ENCODE peak calls at places on chromosomes 13 and 19, in six cellular contexts. One of them, this sample, is unnamed.

GRCh38 chr19:5308471-5309437 is 31.9 kb downstream of the PTPRS start:
- DNase-seq in IMR-90: peak
- DNase-seq in neuronal stem cell: no peak
- DNase-seq in H1: no peak
- DNase-seq in H9: no peak
- DNase-seq in mesenchymal stem cell: no peak
- DNase-seq in this sample: no peak

GRCh38 chr13:20099319-20099718 is 61.5 kb downstream of the GJA3 start:
- DNase-seq in IMR-90: no peak
- DNase-seq in neuronal stem cell: no peak
- DNase-seq in H1: peak
- DNase-seq in H9: peak
- DNase-seq in mesenchymal stem cell: no peak
- DNase-seq in this sample: no peak

GRCh38 chr13:100203696-100204367 is 114.9 kb downstream of the PCCA start:
- DNase-seq in IMR-90: peak
- DNase-seq in neuronal stem cell: no peak
- DNase-seq in H1: no peak
- DNase-seq in H9: no peak
- DNase-seq in mesenchymal stem cell: peak
- DNase-seq in this sample: no peak

GRCh38 chr19:9791552-9792181 is 23.1 kb upstream of the ZNF846 start:
- DNase-seq in IMR-90: peak
- DNase-seq in neuronal stem cell: peak
- DNase-seq in H1: peak
- DNase-seq in H9: peak
- DNase-seq in mesenchymal stem cell: peak
- DNase-seq in this sample: peak

GRCh38 chr19:34253711-34254551 is 423 bp upstream of the GARRE1 start:
- DNase-seq in IMR-90: peak
- DNase-seq in neuronal stem cell: peak
- DNase-seq in H1: peak
- DNase-seq in H9: peak
- DNase-seq in mesenchymal stem cell: peak
- DNase-seq in this sample: peak

GRCh38 chr13:42259515-42259914 is 12.4 kb upstream of the AKAP11 start:
- DNase-seq in IMR-90: no peak
- DNase-seq in neuronal stem cell: no peak
- DNase-seq in H1: no peak
- DNase-seq in H9: no peak
- DNase-seq in mesenchymal stem cell: no peak
- DNase-seq in this sample: no peak

GRCh38 chr19:3881272-3882040 is 971 bp downstream of the ATCAY start:
- DNase-seq in IMR-90: no peak
- DNase-seq in neuronal stem cell: no peak
- DNase-seq in H1: peak
- DNase-seq in H9: peak
- DNase-seq in mesenchymal stem cell: no peak
- DNase-seq in this sample: no peak

GRCh38 chr13:92589955-92590354 is 636.7 kb upstream of the GPC6 start:
- DNase-seq in IMR-90: no peak
- DNase-seq in neuronal stem cell: no peak
- DNase-seq in H1: no peak
- DNase-seq in H9: no peak
- DNase-seq in mesenchymal stem cell: no peak
- DNase-seq in this sample: no peak

GRCh38 chr13:48412100-48412556 is 785 bp downstream of the LPAR6 start:
- DNase-seq in IMR-90: peak
- DNase-seq in neuronal stem cell: no peak
- DNase-seq in H1: no peak
- DNase-seq in H9: no peak
- DNase-seq in mesenchymal stem cell: peak
- DNase-seq in this sample: no peak

GRCh38 chr19:13072206-13072898 is 30.3 kb downstream of the LYL1 start:
- DNase-seq in IMR-90: no peak
- DNase-seq in neuronal stem cell: no peak
- DNase-seq in H1: no peak
- DNase-seq in H9: no peak
- DNase-seq in mesenchymal stem cell: no peak
- DNase-seq in this sample: no peak

GRCh38 chr13:43475135-43475534 is 311.6 kb downstream of the ENOX1 start:
- DNase-seq in IMR-90: no peak
- DNase-seq in neuronal stem cell: no peak
- DNase-seq in H1: no peak
- DNase-seq in H9: no peak
- DNase-seq in mesenchymal stem cell: no peak
- DNase-seq in this sample: no peak

GRCh38 chr13:20492036-20492435 is 33.6 kb downstream of the CRYL1 start:
- DNase-seq in IMR-90: no peak
- DNase-seq in neuronal stem cell: no peak
- DNase-seq in H1: no peak
- DNase-seq in H9: no peak
- DNase-seq in mesenchymal stem cell: no peak
- DNase-seq in this sample: no peak

GRCh38 chr19:27733551-27734266 is 1479.2 kb downstream of the UQCRFS1 start:
- DNase-seq in IMR-90: no peak
- DNase-seq in neuronal stem cell: no peak
- DNase-seq in H1: no peak
- DNase-seq in H9: no peak
- DNase-seq in mesenchymal stem cell: no peak
- DNase-seq in this sample: peak

GRCh38 chr19:33727331-33728028 is 69.2 kb upstream of the KCTD15 start:
- DNase-seq in IMR-90: no peak
- DNase-seq in neuronal stem cell: no peak
- DNase-seq in H1: no peak
- DNase-seq in H9: no peak
- DNase-seq in mesenchymal stem cell: no peak
- DNase-seq in this sample: no peak

GRCh38 chr13:75219479-75220237 is 262.3 kb downstream of the TBC1D4 start:
- DNase-seq in IMR-90: peak
- DNase-seq in neuronal stem cell: peak
- DNase-seq in H1: peak
- DNase-seq in H9: peak
- DNase-seq in mesenchymal stem cell: peak
- DNase-seq in this sample: peak
- H3K14ac ChIP-seq in IMR-90: no peak
- H3K14ac ChIP-seq in neuronal stem cell: no peak
- H3K14ac ChIP-seq in H1: no peak
- H3K14ac ChIP-seq in H9: no peak
- H3K14ac ChIP-seq in mesenchymal stem cell: no peak
- H3K14ac ChIP-seq in this sample: no peak

GRCh38 chr13:79941752-79942151 is 399.2 kb downstream of the SPRY2 start:
- DNase-seq in IMR-90: no peak
- DNase-seq in neuronal stem cell: no peak
- DNase-seq in H1: no peak
- DNase-seq in H9: no peak
- DNase-seq in mesenchymal stem cell: no peak
- DNase-seq in this sample: no peak

GRCh38 chr13:79935121-79935520 is 405.8 kb downstream of the SPRY2 start:
- DNase-seq in IMR-90: peak
- DNase-seq in neuronal stem cell: no peak
- DNase-seq in H1: no peak
- DNase-seq in H9: no peak
- DNase-seq in mesenchymal stem cell: no peak
- DNase-seq in this sample: no peak

GRCh38 chr13:79936368-79937136 is 404.4 kb downstream of the SPRY2 start:
- DNase-seq in IMR-90: peak
- DNase-seq in neuronal stem cell: no peak
- DNase-seq in H1: no peak
- DNase-seq in H9: no peak
- DNase-seq in mesenchymal stem cell: peak
- DNase-seq in this sample: peak

GRCh38 chr13:79933389-79933788 is 407.5 kb downstream of the SPRY2 start:
- DNase-seq in IMR-90: no peak
- DNase-seq in neuronal stem cell: no peak
- DNase-seq in H1: no peak
- DNase-seq in H9: no peak
- DNase-seq in mesenchymal stem cell: no peak
- DNase-seq in this sample: no peak

GRCh38 chr13:79937311-79938243 is 403.3 kb downstream of the SPRY2 start:
- DNase-seq in IMR-90: no peak
- DNase-seq in neuronal stem cell: no peak
- DNase-seq in H1: no peak
- DNase-seq in H9: no peak
- DNase-seq in mesenchymal stem cell: no peak
- DNase-seq in this sample: no peak
- H3K4ac ChIP-seq in IMR-90: peak
- H3K4ac ChIP-seq in neuronal stem cell: no peak
- H3K4ac ChIP-seq in H1: no peak
- H3K4ac ChIP-seq in H9: no peak
- H3K4ac ChIP-seq in mesenchymal stem cell: peak
- H3K4ac ChIP-seq in this sample: no peak

DNA sequence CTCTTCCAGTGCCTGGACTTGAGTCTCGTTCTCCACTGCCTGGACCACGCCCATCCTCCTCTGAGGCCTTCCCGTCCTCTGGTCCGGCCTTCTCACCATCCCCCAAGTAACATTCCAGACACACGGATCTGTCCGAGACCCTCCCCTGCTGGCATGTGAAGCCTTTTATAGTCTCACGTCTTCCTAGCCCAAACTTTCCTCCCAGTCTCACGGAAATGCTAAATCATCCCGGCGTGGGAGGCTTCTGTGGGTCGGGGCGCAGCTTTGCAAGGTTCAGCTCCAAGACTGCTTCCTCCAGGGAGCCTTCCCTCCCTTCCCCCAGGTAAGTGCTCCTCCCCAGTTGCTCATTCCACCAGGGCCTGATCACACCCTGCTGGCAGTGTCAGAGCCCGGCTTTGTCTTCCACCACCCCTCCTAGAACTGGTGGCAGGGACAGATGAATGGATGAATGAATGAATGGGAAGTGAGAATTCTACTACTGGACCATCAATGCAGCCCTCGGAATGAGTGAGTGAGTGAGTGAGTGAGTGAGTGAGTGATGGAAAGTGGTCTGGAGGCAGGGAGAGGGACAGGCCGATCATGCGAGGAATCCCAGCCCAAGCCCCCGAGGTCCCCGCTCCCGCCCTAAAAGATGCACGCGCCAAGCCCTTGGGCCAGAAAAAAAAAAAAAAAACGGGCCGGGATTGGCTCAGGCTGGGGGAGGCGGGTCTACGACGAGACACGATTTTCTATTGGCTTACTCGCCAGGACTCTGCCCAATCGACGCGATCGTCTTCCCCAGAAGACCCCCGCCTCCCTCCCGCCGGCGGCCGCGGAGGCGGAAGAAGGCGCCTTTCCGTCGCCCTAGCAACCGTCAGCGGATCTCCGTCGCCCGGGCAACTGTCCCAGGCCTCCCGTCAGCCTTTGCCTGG is 9.3 kb downstream of the EPHX3 start:
- DNase-seq in IMR-90: peak
- DNase-seq in neuronal stem cell: peak
- DNase-seq in H1: peak
- DNase-seq in H9: peak
- DNase-seq in mesenchymal stem cell: peak
- DNase-seq in this sample: peak
- H3K14ac ChIP-seq in IMR-90: peak
- H3K14ac ChIP-seq in neuronal stem cell: no peak
- H3K14ac ChIP-seq in H1: no peak
- H3K14ac ChIP-seq in H9: no peak
- H3K14ac ChIP-seq in mesenchymal stem cell: no peak
- H3K14ac ChIP-seq in this sample: no peak

GRCh38 chr13:112690242-112690943 is 555 bp downstream of the ATP11A start:
- DNase-seq in IMR-90: peak
- DNase-seq in neuronal stem cell: no peak
- DNase-seq in H1: no peak
- DNase-seq in H9: peak
- DNase-seq in mesenchymal stem cell: peak
- DNase-seq in this sample: no peak

GRCh38 chr13:112689498-112690241 is at the start of gene ATP11A:
- DNase-seq in IMR-90: peak
- DNase-seq in neuronal stem cell: peak
- DNase-seq in H1: peak
- DNase-seq in H9: peak
- DNase-seq in mesenchymal stem cell: peak
- DNase-seq in this sample: peak

GRCh38 chr13:112686987-112687386 is 2.9 kb upstream of the ATP11A start:
- DNase-seq in IMR-90: no peak
- DNase-seq in neuronal stem cell: no peak
- DNase-seq in H1: peak
- DNase-seq in H9: peak
- DNase-seq in mesenchymal stem cell: no peak
- DNase-seq in this sample: no peak

GRCh38 chr13:112687836-112688559 is 1.8 kb upstream of the ATP11A start:
- DNase-seq in IMR-90: no peak
- DNase-seq in neuronal stem cell: no peak
- DNase-seq in H1: no peak
- DNase-seq in H9: peak
- DNase-seq in mesenchymal stem cell: no peak
- DNase-seq in this sample: no peak

DNA sequence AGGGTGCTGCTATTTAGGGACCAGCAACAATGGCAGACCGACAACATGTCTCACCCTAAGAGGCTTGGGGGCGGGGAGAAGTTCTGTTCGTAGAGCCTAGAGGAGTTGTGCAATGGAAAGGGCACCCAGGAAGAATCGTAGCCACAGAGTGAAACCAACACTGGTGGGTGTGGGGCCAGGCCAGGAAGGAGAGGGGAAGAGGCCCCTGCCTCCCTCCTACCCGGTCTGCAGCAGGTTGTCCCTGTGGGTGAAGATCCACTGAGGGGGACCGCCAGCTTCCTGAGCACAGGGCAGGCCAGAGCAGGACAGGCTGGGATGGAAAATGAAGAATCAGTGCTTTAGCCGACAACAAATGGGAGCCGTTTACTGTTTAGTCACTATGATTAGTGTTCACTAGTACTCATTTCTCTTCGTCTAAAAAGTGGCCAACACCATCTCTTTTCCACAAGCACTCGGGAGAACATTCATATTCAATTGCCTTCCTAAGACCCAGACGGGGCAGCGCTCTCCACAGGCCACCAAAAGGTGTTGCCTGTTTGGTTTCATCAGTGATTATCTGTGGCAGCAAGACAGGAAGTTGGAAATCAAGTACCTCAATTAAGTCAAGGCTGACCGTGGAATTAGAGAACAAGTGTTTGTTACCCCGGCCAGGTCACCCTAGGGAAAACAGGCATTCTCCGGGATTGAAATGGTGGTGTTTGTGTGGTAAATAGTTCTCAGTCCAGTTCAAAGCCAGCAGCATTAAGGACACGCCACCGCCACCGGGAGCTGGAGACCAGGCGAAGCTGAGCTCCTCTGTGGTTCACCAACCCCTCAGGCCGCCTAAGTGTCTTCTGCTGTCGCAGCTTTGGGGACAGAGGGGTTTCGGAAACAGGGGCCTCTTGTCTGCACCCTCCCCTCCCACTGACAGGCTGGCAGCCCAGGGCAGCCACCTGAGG is 1.0 kb upstream of the ATP11A start:
- DNase-seq in IMR-90: no peak
- DNase-seq in neuronal stem cell: no peak
- DNase-seq in H1: peak
- DNase-seq in H9: peak
- DNase-seq in mesenchymal stem cell: peak
- DNase-seq in this sample: peak
- H3K4ac ChIP-seq in IMR-90: peak
- H3K4ac ChIP-seq in neuronal stem cell: peak
- H3K4ac ChIP-seq in H1: no peak
- H3K4ac ChIP-seq in H9: no peak
- H3K4ac ChIP-seq in mesenchymal stem cell: peak
- H3K4ac ChIP-seq in this sample: peak

This sample was measured in trophoblast cell.